ENCODE peak calls at places on chromosome 1, in eight cellular contexts. T, J, V, S, R, N, Q and O are unnamed samples.

GRCh38 chr1:6465461-6466005 is 440 bp downstream of the TNFRSF25 start:
- DNase-seq in J (no peak), S (no peak), Q (no peak), V (no peak), R (no peak), T (no peak), N (no peak), O (no peak)

GRCh38 chr1:198168180-198168579 is 11.4 kb downstream of the NEK7 start:
- DNase-seq in J (no peak), S (no peak), R (no peak), Q (no peak), T (peak), N (peak), V (no peak), O (no peak)

GRCh38 chr1:26284597-26285351 is 4.9 kb downstream of the SH3BGRL3 start:
- DNase-seq in R (no peak), J (peak), V (peak), Q (peak), T (peak), N (peak), S (no peak), O (peak)

GRCh38 chr1:157110003-157110402 is 10.4 kb upstream of the ETV3L start:
- DNase-seq in J (no peak), V (no peak), S (no peak), R (no peak), Q (no peak), N (no peak), T (no peak), O (peak)

GRCh38 chr1:119631433-119632102 is 16.5 kb downstream of the ZNF697 start:
- DNase-seq in S (no peak), R (no peak), J (peak), V (no peak), Q (no peak), N (peak), T (peak), O (no peak)

GRCh38 chr1:116232989-116233514 is 121.9 kb downstream of the MAB21L3 start:
- DNase-seq in V (no peak), Q (no peak), S (no peak), T (no peak), R (peak), N (no peak), J (peak), O (no peak)

GRCh38 chr1:160169553-160170399 is 18.4 kb downstream of the ATP1A4 start:
- DNase-seq in R (peak), N (no peak), J (no peak), V (no peak), S (no peak), T (no peak), Q (no peak), O (no peak)

GRCh38 chr1:36157115-36157903 is 1.3 kb downstream of the MAP7D1 start:
- DNase-seq in Q (no peak), S (no peak), V (no peak), R (no peak), J (no peak), N (no peak), T (peak), O (no peak)

GRCh38 chr1:164836614-164837018 is 277.6 kb downstream of the PBX1 start:
- DNase-seq in S (no peak), Q (no peak), T (no peak), N (no peak), R (peak), J (no peak), V (no peak), O (no peak)

GRCh38 chr1:48061162-48062136 is 64.3 kb upstream of the TRABD2B start:
- DNase-seq in J (peak), T (peak), N (peak), R (peak), S (no peak), Q (no peak), V (peak), O (no peak)

GRCh38 chr1:3597599-3597964 is 13.7 kb downstream of the MEGF6 start:
- DNase-seq in N (no peak), R (no peak), S (no peak), V (no peak), Q (no peak), T (no peak), J (no peak), O (no peak)

GRCh38 chr1:208807446-208808117 is 563.4 kb upstream of the PLXNA2 start:
- DNase-seq in Q (no peak), J (no peak), R (no peak), T (peak), V (no peak), S (no peak), N (no peak), O (no peak)

GRCh38 chr1:203906932-203907331 is 45.5 kb downstream of the SNRPE start:
- DNase-seq in J (peak), T (peak), N (peak), R (no peak), V (no peak), Q (no peak), S (peak), O (no peak)

GRCh38 chr1:1206376-1207253 is at the start of gene TNFRSF18:
- DNase-seq in T (peak), J (no peak), S (no peak), V (peak), N (no peak), Q (peak), R (no peak), O (no peak)

GRCh38 chr1:85544689-85545203 is 35.8 kb upstream of the CCN1 start:
- DNase-seq in Q (no peak), J (no peak), T (peak), N (peak), R (no peak), S (no peak), V (no peak), O (no peak)

GRCh38 chr1:234529661-234530237 is 50.8 kb upstream of the TARBP1 start:
- DNase-seq in S (no peak), R (no peak), V (no peak), J (no peak), N (no peak), T (peak), Q (no peak), O (no peak)

GRCh38 chr1:48869116-48869893 is 92.6 kb upstream of the BEND5 start:
- DNase-seq in T (peak), J (no peak), R (no peak), S (peak), N (no peak), V (no peak), Q (no peak), O (no peak)

GRCh38 chr1:50605186-50605875 is 182.1 kb upstream of the DMRTA2 start:
- DNase-seq in T (peak), V (peak), N (peak), R (peak), J (peak), Q (no peak), S (peak), O (no peak)

GRCh38 chr1:63322248-63322943 is at the start of gene FOXD3:
- DNase-seq in Q (peak), V (peak), R (no peak), N (peak), S (no peak), T (no peak), J (peak), O (no peak)

GRCh38 chr1:53636621-53637171 is 102.3 kb downstream of the GLIS1 start:
- DNase-seq in R (no peak), V (no peak), J (no peak), N (no peak), Q (peak), T (no peak), S (no peak), O (no peak)

GRCh38 chr1:53198241-53198651 is 1.6 kb downstream of the CPT2 start:
- DNase-seq in Q (no peak), N (no peak), S (peak), J (peak), R (no peak), T (no peak), V (no peak), O (no peak)